ENCODE peak calls at places on chromosomes 13 and 19, in four cellular contexts. One of them, this sample, is unnamed.

GRCh38 chr19:46718934-46719551 is 2.1 kb upstream of the PRKD2 start:
- DNase-seq in AG04450: no peak
- DNase-seq in heart left ventricle: peak
- DNase-seq in fibroblast of lung: no peak
- DNase-seq in this sample: no peak

GRCh38 chr13:40272776-40273139 is 393.7 kb downstream of the FOXO1 start:
- DNase-seq in AG04450: no peak
- DNase-seq in heart left ventricle: no peak
- DNase-seq in fibroblast of lung: peak
- DNase-seq in this sample: peak

GRCh38 chr19:53333071-53333465 is 481 bp upstream of the ZNF845 start:
- DNase-seq in AG04450: peak
- DNase-seq in heart left ventricle: peak
- DNase-seq in fibroblast of lung: peak
- DNase-seq in this sample: no peak

GRCh38 chr13:50893211-50893852 is 16.3 kb upstream of the RNASEH2B start:
- DNase-seq in AG04450: no peak
- DNase-seq in heart left ventricle: no peak
- DNase-seq in fibroblast of lung: peak
- DNase-seq in this sample: no peak

GRCh38 chr13:45623516-45624090 is 8.1 kb upstream of the ERICH6B start:
- DNase-seq in AG04450: no peak
- DNase-seq in heart left ventricle: no peak
- DNase-seq in fibroblast of lung: no peak
- DNase-seq in this sample: no peak

GRCh38 chr19:7748756-7749155 is 1.4 kb upstream of the CD209 start:
- DNase-seq in AG04450: no peak
- DNase-seq in heart left ventricle: no peak
- DNase-seq in fibroblast of lung: no peak
- DNase-seq in this sample: peak

GRCh38 chr19:52646571-52647222 is 8.5 kb upstream of the ZNF83 start:
- DNase-seq in AG04450: no peak
- DNase-seq in heart left ventricle: no peak
- DNase-seq in fibroblast of lung: peak
- DNase-seq in this sample: no peak

GRCh38 chr19:35265126-35265995 is 3.4 kb upstream of the USF2 start:
- DNase-seq in AG04450: no peak
- DNase-seq in heart left ventricle: peak
- DNase-seq in fibroblast of lung: no peak
- DNase-seq in this sample: no peak

GRCh38 chr13:42363941-42364612 is 92.1 kb downstream of the AKAP11 start:
- DNase-seq in AG04450: no peak
- DNase-seq in heart left ventricle: no peak
- DNase-seq in fibroblast of lung: peak
- DNase-seq in this sample: no peak

GRCh38 chr13:61358599-61358998 is 57.0 kb downstream of the PCDH20 start:
- DNase-seq in AG04450: no peak
- DNase-seq in heart left ventricle: no peak
- DNase-seq in fibroblast of lung: no peak
- DNase-seq in this sample: no peak

GRCh38 chr13:42001580-42001979 is 40.7 kb upstream of the VWA8 start:
- DNase-seq in AG04450: peak
- DNase-seq in heart left ventricle: no peak
- DNase-seq in fibroblast of lung: peak
- DNase-seq in this sample: peak

GRCh38 chr13:86020350-86021002 is 221.3 kb upstream of the SLITRK6 start:
- DNase-seq in AG04450: peak
- DNase-seq in heart left ventricle: no peak
- DNase-seq in fibroblast of lung: peak
- DNase-seq in this sample: no peak

GRCh38 chr13:71303144-71303543 is 563.9 kb downstream of the DACH1 start:
- DNase-seq in AG04450: no peak
- DNase-seq in heart left ventricle: no peak
- DNase-seq in fibroblast of lung: peak
- DNase-seq in this sample: no peak
- TF ChIP-seq CTCF in AG04450: no peak
- TF ChIP-seq CTCF in heart left ventricle: peak
- TF ChIP-seq CTCF in fibroblast of lung: peak
- TF ChIP-seq CTCF in this sample: no peak

DNA sequence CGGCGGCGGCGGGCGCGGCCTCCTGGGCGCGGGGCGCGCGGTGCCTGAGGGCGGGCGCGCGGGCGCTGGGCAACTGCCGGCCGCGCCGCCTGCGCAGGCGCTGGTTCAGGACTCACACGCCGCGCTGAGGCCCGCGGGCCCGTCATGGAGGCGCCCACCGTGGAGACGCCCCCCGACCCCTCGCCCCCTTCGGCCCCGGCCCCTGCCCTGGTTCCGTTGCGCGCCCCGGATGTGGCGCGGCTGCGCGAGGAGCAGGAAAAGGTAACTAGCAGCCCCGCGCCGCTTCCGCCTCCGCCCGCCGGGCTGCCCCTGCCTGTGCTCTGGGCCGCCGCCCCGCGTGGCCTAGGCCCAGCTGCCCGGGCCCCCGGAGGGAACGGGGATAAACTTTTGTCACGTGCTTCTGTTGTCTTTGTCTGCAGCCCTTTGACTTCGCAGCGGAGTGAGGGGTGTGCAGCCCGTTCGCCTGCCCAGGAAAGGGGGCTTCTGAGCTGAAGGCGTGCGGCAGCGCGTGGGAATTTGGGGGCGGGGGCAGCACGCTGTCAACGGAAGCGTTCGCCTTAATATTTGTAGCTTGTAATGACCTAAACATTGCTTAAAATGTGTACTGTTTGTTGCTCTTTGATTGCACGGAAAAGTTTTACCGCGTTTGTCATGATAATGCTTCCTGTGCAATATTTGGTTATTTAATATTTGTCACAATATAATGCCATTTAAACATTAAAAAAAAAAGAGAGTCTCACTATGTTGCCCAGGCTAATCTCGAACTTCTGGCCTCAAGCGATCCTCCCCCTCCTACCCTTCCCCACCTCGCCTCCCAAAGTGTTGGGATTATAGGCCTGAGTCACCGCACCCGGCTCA is 594 bp downstream of the URI1 start:
- DNase-seq in AG04450: no peak
- DNase-seq in heart left ventricle: peak
- DNase-seq in fibroblast of lung: peak
- DNase-seq in this sample: no peak
- TF ChIP-seq CTCF in AG04450: no peak
- TF ChIP-seq CTCF in heart left ventricle: no peak
- TF ChIP-seq CTCF in fibroblast of lung: no peak
- TF ChIP-seq CTCF in this sample: no peak

GRCh38 chr19:934865-935422 is 9.1 kb downstream of the ARID3A start:
- DNase-seq in AG04450: no peak
- DNase-seq in heart left ventricle: peak
- DNase-seq in fibroblast of lung: peak
- DNase-seq in this sample: no peak

GRCh38 chr19:934197-934840 is 8.5 kb downstream of the ARID3A start:
- DNase-seq in AG04450: no peak
- DNase-seq in heart left ventricle: no peak
- DNase-seq in fibroblast of lung: no peak
- DNase-seq in this sample: no peak

GRCh38 chr19:933553-933882 is 7.7 kb downstream of the ARID3A start:
- DNase-seq in AG04450: no peak
- DNase-seq in heart left ventricle: no peak
- DNase-seq in fibroblast of lung: no peak
- DNase-seq in this sample: no peak

GRCh38 chr19:931860-932646 is 6.2 kb downstream of the ARID3A start:
- DNase-seq in AG04450: no peak
- DNase-seq in heart left ventricle: no peak
- DNase-seq in fibroblast of lung: no peak
- DNase-seq in this sample: no peak

GRCh38 chr19:932647-933552 is 7.1 kb downstream of the ARID3A start:
- DNase-seq in AG04450: peak
- DNase-seq in heart left ventricle: peak
- DNase-seq in fibroblast of lung: peak
- DNase-seq in this sample: peak
- TF ChIP-seq CTCF in AG04450: no peak
- TF ChIP-seq CTCF in heart left ventricle: no peak
- TF ChIP-seq CTCF in fibroblast of lung: no peak
- TF ChIP-seq CTCF in this sample: peak

DNA sequence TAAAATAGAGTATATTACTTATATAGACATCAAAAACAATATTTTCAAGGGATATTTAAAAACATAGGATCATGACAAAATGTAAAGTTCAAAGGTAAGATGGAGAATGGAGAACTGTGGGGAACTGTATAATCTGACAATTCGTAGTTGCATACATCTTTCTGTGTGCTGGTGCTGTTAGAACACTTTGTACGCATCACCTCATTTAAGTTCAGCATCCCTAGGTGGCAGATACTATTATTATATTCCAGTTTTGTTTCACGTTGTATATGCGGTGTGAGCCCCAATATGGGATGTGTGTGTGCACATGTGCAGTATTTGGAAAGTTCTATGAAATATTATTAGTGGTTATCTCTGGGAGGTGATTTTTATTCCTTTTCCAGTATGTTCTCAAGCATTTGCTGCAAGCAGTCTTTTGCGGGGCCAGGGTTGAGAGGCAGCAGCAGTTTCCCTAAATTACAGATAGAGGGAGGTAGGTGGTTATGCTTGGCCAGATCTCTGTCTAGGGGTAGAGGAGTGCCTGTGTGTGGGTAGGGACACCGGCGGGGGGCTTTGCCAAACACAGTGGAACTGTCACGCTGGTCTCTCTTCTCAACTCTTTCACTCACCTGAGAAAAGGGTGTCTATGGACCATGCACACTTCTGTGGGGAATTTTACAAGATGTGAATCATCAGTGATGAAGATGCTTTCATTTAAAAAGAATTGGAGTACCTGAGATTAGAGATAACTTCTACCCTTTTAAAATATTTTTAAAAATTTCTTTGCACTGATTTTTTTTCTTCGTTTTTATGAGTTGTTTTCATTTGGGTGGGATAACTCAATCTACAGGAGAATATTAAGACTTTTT is 55.6 kb upstream of the ALOX5AP start:
- DNase-seq in AG04450: no peak
- DNase-seq in heart left ventricle: no peak
- DNase-seq in fibroblast of lung: peak
- DNase-seq in this sample: no peak
- TF ChIP-seq CTCF in AG04450: peak
- TF ChIP-seq CTCF in heart left ventricle: peak
- TF ChIP-seq CTCF in fibroblast of lung: peak
- TF ChIP-seq CTCF in this sample: peak

DNA sequence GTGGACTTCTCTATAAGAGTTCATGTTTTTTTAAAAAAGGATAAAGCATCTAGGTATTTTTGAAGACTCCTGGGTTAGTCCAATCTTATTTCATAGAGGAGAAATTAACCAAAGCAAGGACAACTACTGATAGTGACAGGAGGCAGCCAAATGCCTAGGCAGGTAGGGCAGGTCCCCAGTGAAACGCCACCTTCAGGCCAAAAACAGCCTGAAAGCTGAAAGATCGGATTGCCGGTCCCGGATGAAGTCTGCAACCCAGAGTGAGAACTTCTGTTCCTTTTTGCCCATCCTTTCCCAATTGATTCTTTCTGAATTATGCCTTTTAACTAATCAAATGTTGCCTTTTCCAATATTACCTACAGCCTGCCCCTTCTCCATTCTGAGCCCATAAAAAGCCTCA is 6.1 kb upstream of the GGACT start:
- DNase-seq in AG04450: no peak
- DNase-seq in heart left ventricle: no peak
- DNase-seq in fibroblast of lung: no peak
- DNase-seq in this sample: no peak
- TF ChIP-seq CTCF in AG04450: peak
- TF ChIP-seq CTCF in heart left ventricle: peak
- TF ChIP-seq CTCF in fibroblast of lung: peak
- TF ChIP-seq CTCF in this sample: peak